ENCODE peak calls at places on chromosomes 6 and 20, in six cellular contexts. Q, Z, B, N, X and W are unnamed samples. For H3K27me3, the result is how much of the 10 kb centered on the place peaks cover.

GRCh38 chr20:46366826-46367225 is 39.6 kb downstream of the ELMO2 start:
- DNase-seq in Q (no peak), Z (no peak), B (no peak), N (no peak), X (no peak), W (no peak)

GRCh38 chr6:106069478-106069877 is 16.7 kb upstream of the PRDM1 start:
- DNase-seq in Q (peak), Z (peak), B (peak), N (no peak), X (peak), W (peak)

GRCh38 chr6:33185190-33185589 is 7.1 kb downstream of the COL11A2 start:
- DNase-seq in Q (no peak), Z (no peak), B (no peak), N (no peak), X (no peak), W (no peak)

GRCh38 chr6:169722362-169723199 is 1.7 kb downstream of the PHF10 start:
- DNase-seq in Q (peak), Z (peak), B (peak), N (no peak), X (peak), W (peak)

GRCh38 chr6:11648436-11648775 is 110.9 kb downstream of the TMEM170B start:
- DNase-seq in Q (no peak), Z (no peak), B (no peak), N (no peak), X (no peak), W (no peak)

GRCh38 chr6:105398859-105399258 is 4.0 kb downstream of the PREP start:
- DNase-seq in Q (no peak), Z (no peak), B (no peak), N (no peak), X (no peak), W (no peak)

GRCh38 chr20:13839421-13840092 is 54.7 kb downstream of the NDUFAF5 start:
- DNase-seq in Q (peak), Z (peak), B (no peak), N (peak), X (peak), W (no peak)

GRCh38 chr6:162814417-162814988 is 86.7 kb downstream of the PACRG start:
- DNase-seq in Q (no peak), Z (no peak), B (no peak), N (no peak), X (no peak), W (no peak)

GRCh38 chr20:37235065-37235464 is 26.5 kb downstream of the GHRH start:
- DNase-seq in Q (no peak), Z (no peak), B (no peak), N (no peak), X (no peak), W (no peak)

GRCh38 chr6:36957773-36958271 is 3.3 kb downstream of the PI16 start:
- DNase-seq in Q (no peak), Z (no peak), B (no peak), N (no peak), X (no peak), W (no peak)

GRCh38 chr6:149964243-149965190 is 774 bp downstream of the ULBP1 start:
- DNase-seq in Q (peak), Z (peak), B (no peak), N (no peak), X (peak), W (no peak)
- H3K27me3 ChIP-seq in Q (under half), Z (half or more), B (under half), N (under half), X (under half), W (under half)

GRCh38 chr6:21842875-21843274 is 249.3 kb downstream of the SOX4 start:
- DNase-seq in Q (no peak), Z (no peak), B (no peak), N (no peak), X (no peak), W (no peak)

GRCh38 chr6:21831531-21832291 is 238.2 kb downstream of the SOX4 start:
- DNase-seq in Q (peak), Z (peak), B (no peak), N (peak), X (no peak), W (no peak)

GRCh38 chr6:21840428-21840827 is 246.9 kb downstream of the SOX4 start:
- DNase-seq in Q (peak), Z (peak), B (no peak), N (no peak), X (peak), W (peak)

GRCh38 chr6:21836292-21836691 is 242.7 kb downstream of the SOX4 start:
- DNase-seq in Q (no peak), Z (no peak), B (no peak), N (peak), X (no peak), W (no peak)

GRCh38 chr6:21836772-21837460 is 243.4 kb downstream of the SOX4 start:
- DNase-seq in Q (no peak), Z (no peak), B (no peak), N (no peak), X (no peak), W (no peak)
- TF ChIP-seq CTCF in Q (no peak), Z (no peak), B (no peak), N (no peak), X (no peak), W (no peak)

GRCh38 chr20:31870703-31871601 is 518 bp downstream of the TTLL9 start:
- DNase-seq in Q (no peak), Z (no peak), B (no peak), N (no peak), X (no peak), W (no peak)

GRCh38 chr20:31871602-31871954 is 1.1 kb downstream of the TTLL9 start:
- DNase-seq in Q (no peak), Z (no peak), B (no peak), N (no peak), X (no peak), W (no peak)

GRCh38 chr20:31869942-31870702 is at the start of the genes DUSP15 and TTLL9:
- DNase-seq in Q (no peak), Z (no peak), B (no peak), N (no peak), X (no peak), W (no peak)

GRCh38 chr20:31868853-31869672 is 1.3 kb downstream of the DUSP15 start:
- DNase-seq in Q (no peak), Z (no peak), B (no peak), N (no peak), X (no peak), W (no peak)

DNA sequence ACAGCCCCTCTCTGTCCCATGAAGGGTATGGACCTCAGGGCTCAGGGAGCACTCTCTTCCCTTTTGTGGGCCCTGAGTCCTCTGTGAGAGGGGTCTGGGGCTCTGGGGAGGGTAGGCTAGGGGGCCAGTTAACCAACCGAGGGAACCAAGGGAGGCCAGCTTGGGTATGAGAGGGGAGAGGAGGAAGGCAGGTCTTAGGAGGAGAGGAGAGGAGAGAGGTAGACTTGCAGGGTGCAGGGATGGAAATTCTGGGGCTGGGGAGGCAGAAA is 720 bp downstream of the DUSP15 start:
- DNase-seq in Q (no peak), Z (no peak), B (no peak), N (no peak), X (no peak), W (no peak)
- H3K27me3 ChIP-seq in Q (under half), Z (half or more), B (under half), N (under half), X (half or more), W (half or more)

GRCh38 chr6:27776504-27776903 is 135.7 kb downstream of the OR2B2 start:
- DNase-seq in Q (no peak), Z (no peak), B (no peak), N (no peak), X (no peak), W (no peak)

GRCh38 chr6:27778625-27779417 is 133.4 kb downstream of the OR2B2 start:
- DNase-seq in Q (no peak), Z (no peak), B (no peak), N (no peak), X (no peak), W (no peak)

GRCh38 chr6:27777614-27778355 is 134.4 kb downstream of the OR2B2 start:
- DNase-seq in Q (no peak), Z (no peak), B (no peak), N (no peak), X (no peak), W (no peak)

GRCh38 chr6:27775796-27776184 is 136.4 kb downstream of the OR2B2 start:
- DNase-seq in Q (no peak), Z (no peak), B (no peak), N (no peak), X (no peak), W (no peak)

GRCh38 chr6:27777126-27777525 is 135.1 kb downstream of the OR2B2 start:
- DNase-seq in Q (no peak), Z (no peak), B (no peak), N (no peak), X (no peak), W (no peak)
- TF ChIP-seq CTCF in Q (no peak), Z (no peak), B (no peak), N (no peak), X (no peak), W (no peak)

GRCh38 chr6:45420083-45420908 is 42.6 kb upstream of the SUPT3H start:
- DNase-seq in Q (peak), Z (peak), B (peak), N (no peak), X (peak), W (no peak)

GRCh38 chr6:45420909-45421699 is 43.4 kb upstream of the SUPT3H start:
- DNase-seq in Q (peak), Z (no peak), B (no peak), N (no peak), X (no peak), W (no peak)

GRCh38 chr6:45421700-45422540 is 44.2 kb upstream of the SUPT3H start:
- DNase-seq in Q (peak), Z (peak), B (peak), N (no peak), X (peak), W (no peak)

GRCh38 chr6:45417461-45417860 is 39.7 kb upstream of the SUPT3H start:
- DNase-seq in Q (no peak), Z (no peak), B (no peak), N (no peak), X (no peak), W (no peak)

DNA sequence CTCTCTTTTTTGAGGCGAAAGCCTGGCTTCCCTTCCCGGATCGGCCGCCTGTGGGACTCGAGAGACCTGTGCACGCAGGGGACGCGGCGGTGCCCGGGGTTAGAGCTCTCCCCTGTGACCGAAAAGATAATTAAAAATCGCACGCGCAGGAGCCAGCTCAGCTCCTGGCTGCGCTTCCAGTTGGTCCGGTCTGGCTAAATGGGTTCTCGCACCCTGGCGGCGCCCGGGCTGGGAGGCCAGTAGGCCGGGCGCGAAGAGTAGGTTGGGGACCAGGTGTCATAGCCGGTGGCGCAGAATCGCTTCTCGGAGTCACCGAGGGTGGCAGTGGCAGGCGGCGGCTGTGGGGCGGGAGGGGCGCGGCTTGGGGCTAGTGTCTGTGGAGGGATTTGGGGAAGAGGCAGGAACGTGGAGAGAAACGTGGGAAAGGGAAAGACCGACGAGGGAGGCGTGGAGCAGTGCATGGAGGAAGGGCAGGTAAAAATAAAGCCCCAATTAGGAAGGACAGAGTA is 41.9 kb upstream of the SUPT3H start:
- DNase-seq in Q (peak), Z (no peak), B (peak), N (no peak), X (peak), W (no peak)
- H3K27me3 ChIP-seq in Q (under half), Z (under half), B (under half), N (under half), X (under half), W (under half)

GRCh38 chr6:146985966-146986365 is 218.3 kb upstream of the STXBP5 start:
- DNase-seq in Q (no peak), Z (no peak), B (no peak), N (no peak), X (no peak), W (no peak)
- TF ChIP-seq CTCF in Q (no peak), Z (no peak), B (no peak), N (no peak), X (no peak), W (no peak)